ENCODE peak calls at places on chromosome 17, in four cellular contexts. I is GM23338, N is H9, F is upper lobe of right lung. R is an unnamed sample.

GRCh38 chr17:69733171-69734014 is 318.9 kb downstream of the MAP2K6 start:
- DNase-seq in I (no peak), N (no peak), F (no peak), R (peak)

GRCh38 chr17:18217412-18218015 is 7.9 kb upstream of the LLGL1 start:
- DNase-seq in N (peak), F (peak), I (peak), R (peak)

GRCh38 chr17:68355093-68355492 is 63.8 kb downstream of the ARSG start:
- DNase-seq in N (no peak), I (no peak), F (no peak), R (no peak)

GRCh38 chr17:30701498-30701989 is 122.9 kb downstream of the CRLF3 start:
- DNase-seq in F (no peak), I (no peak), N (no peak), R (no peak)

GRCh38 chr17:57097832-57098421 is 12.9 kb downstream of the AKAP1 start:
- DNase-seq in F (no peak), I (no peak), N (no peak), R (no peak)

GRCh38 chr17:59621771-59622170 is 2.1 kb downstream of the CLTC start:
- DNase-seq in F (no peak), I (no peak), N (no peak), R (no peak)

GRCh38 chr17:81429353-81429774 is 34.1 kb downstream of the BAHCC1 start:
- DNase-seq in I (no peak), N (no peak), F (peak), R (no peak)

GRCh38 chr17:57940217-57940616 is 15.0 kb downstream of the CUEDC1 start:
- DNase-seq in I (peak), F (no peak), N (peak), R (peak)

GRCh38 chr17:71909155-71909554 is 211.7 kb upstream of the SOX9 start:
- DNase-seq in F (no peak), I (no peak), N (no peak), R (no peak)

GRCh38 chr17:8254881-8255280 is 5.8 kb downstream of the PFAS start:
- DNase-seq in N (no peak), I (no peak), F (no peak), R (no peak)

GRCh38 chr17:16814439-16814838 is 124.4 kb downstream of the CCDC144A start:
- DNase-seq in F (no peak), N (peak), I (no peak), R (peak)

GRCh38 chr17:60506312-60506711 is 19.7 kb downstream of the APPBP2 start:
- DNase-seq in N (no peak), I (no peak), F (no peak), R (no peak)

GRCh38 chr17:34634551-34635160 is 55.3 kb downstream of the TMEM132E start:
- DNase-seq in N (no peak), F (peak), I (no peak), R (no peak)

GRCh38 chr17:43945074-43945824 is 3.0 kb upstream of the PPY start:
- DNase-seq in I (no peak), N (no peak), F (no peak), R (no peak)

DNA sequence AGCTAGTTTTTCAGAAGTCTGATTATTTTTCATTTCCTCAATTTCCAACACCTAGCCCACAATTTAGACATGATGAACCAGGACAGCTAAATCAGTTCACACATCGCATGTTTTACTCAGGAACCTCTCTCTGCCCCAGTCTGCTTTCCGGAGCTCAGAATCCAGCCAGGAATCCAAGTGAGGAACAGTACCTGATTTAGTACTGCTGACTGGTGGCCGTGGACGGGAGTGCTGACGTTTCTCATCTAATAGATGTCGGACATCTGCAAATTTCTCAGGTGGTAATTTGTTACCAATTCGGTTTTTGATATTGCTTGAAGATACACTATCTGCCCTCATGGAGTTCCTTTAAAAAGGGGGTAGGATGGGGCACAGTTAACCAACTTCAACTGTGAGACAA is 14.9 kb upstream of the ITGAE start:
- DNase-seq in N (no peak), F (no peak), I (no peak), R (no peak)
- TF ChIP-seq CTCF in N (peak), F (no peak), I (no peak), R (no peak)

GRCh38 chr17:63988741-63989621 is 9.2 kb upstream of the PRR29 start:
- DNase-seq in F (peak), I (peak), N (peak), R (peak)
- H3K27ac ChIP-seq in F (no peak), I (no peak), N (no peak), R (peak)

GRCh38 chr17:61584866-61585265 is 6.2 kb downstream of the NACA2 start:
- DNase-seq in F (no peak), I (no peak), N (no peak), R (no peak)

GRCh38 chr17:61584266-61584665 is 6.8 kb downstream of the NACA2 start:
- DNase-seq in I (no peak), N (no peak), F (no peak), R (no peak)

GRCh38 chr17:61582593-61582992 is 8.4 kb downstream of the NACA2 start:
- DNase-seq in F (no peak), I (no peak), N (no peak), R (no peak)

GRCh38 chr17:61583242-61583641 is 7.8 kb downstream of the NACA2 start:
- DNase-seq in N (no peak), F (no peak), I (peak), R (no peak)

DNA sequence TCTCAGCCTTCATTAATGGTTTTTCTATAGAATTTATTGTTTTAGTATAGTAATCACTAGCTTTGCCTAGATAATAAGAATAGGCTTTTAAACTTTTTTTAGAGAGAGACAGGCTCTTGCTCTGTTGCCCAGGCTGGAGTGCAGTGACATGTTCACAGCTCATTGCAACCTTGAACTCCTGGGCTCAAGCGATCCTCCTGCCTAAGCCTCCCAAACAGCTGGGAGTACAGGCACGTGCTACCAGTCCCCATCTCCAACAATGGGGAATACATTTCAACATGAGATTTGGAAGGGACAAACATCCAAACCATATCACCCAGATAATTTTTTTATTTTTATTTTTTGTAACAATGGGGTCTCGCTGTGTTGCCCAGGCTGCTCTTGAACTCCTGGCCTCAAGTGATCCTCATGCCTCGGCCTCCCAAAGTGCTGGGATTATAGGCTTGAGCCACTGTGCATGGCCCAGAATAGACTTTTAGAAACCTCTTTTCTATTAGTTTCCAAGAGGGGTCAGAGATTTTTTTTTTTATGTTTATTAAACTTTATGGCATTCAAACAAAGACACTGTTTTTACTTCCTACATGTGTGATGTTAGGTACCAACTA is 7.3 kb downstream of the NACA2 start:
- DNase-seq in N (no peak), I (no peak), F (no peak), R (no peak)
- TF ChIP-seq CTCF in N (no peak), I (no peak), F (no peak), R (no peak)

GRCh38 chr17:63069245-63069644 is 103.2 kb downstream of the TANC2 start:
- DNase-seq in N (no peak), I (no peak), F (no peak), R (no peak)

GRCh38 chr17:63066158-63066808 is 100.2 kb downstream of the TANC2 start:
- DNase-seq in I (no peak), F (no peak), N (no peak), R (no peak)

GRCh38 chr17:63070031-63070430 is 104.0 kb downstream of the TANC2 start:
- DNase-seq in I (no peak), N (no peak), F (no peak), R (no peak)

GRCh38 chr17:63075969-63076368 is 109.9 kb downstream of the TANC2 start:
- DNase-seq in I (no peak), F (no peak), N (no peak), R (no peak)

GRCh38 chr17:63071797-63072196 is 105.8 kb downstream of the TANC2 start:
- DNase-seq in F (no peak), I (no peak), N (no peak), R (no peak)
- H3K27ac ChIP-seq in F (no peak), I (no peak), N (no peak), R (no peak)

GRCh38 chr17:40791808-40792436 is 7.8 kb downstream of the KRT28 start:
- DNase-seq in F (no peak), N (no peak), I (peak), R (no peak)
- TF ChIP-seq CTCF in F (peak), N (peak), I (peak), R (peak)

GRCh38 chr17:1820518-1821252 is 9.0 kb downstream of the SMYD4 start:
- DNase-seq in I (no peak), N (no peak), F (no peak), R (no peak)
- H3K27ac ChIP-seq in I (no peak), N (no peak), F (no peak), R (no peak)

GRCh38 chr17:77390870-77391269 is 250.1 kb downstream of the SEC14L1 start:
- DNase-seq in N (no peak), I (no peak), F (no peak), R (no peak)
- TF ChIP-seq CTCF in N (no peak), I (no peak), F (no peak), R (no peak)

R was measured in WERI-Rb-1.